ENCODE peak calls at places on chromosomes 1 and 21, in four cellular contexts. K is CD8-positive, alpha-beta memory T cell; Z is NCI-H748 treated with DMSO at 0.1 percent for 48 hours; J is MV-4-11. R is an unnamed sample.

GRCh38 chr1:6303397-6304012 is 42.6 kb upstream of the GPR153 start:
- DNase-seq in Z (no peak), K (no peak), J (no peak), R (no peak)

GRCh38 chr1:173062156-173062938 is 11.6 kb upstream of the TNFSF18 start:
- DNase-seq in K (no peak), Z (no peak), J (peak; percentile 15), R (no peak)

GRCh38 chr1:39900662-39901485 is 843 bp downstream of the MYCL start:
- DNase-seq in J (no peak), Z (peak; percentile 80), K (no peak), R (peak; percentile 7)

GRCh38 chr21:37675202-37675801 is 241.0 kb downstream of the KCNJ6 start:
- DNase-seq in Z (peak; percentile 19), K (peak; percentile 14), J (no peak), R (peak; percentile 42)

GRCh38 chr1:41980872-41981653 is 62.3 kb upstream of the HIVEP3 start:
- DNase-seq in Z (no peak), K (no peak), J (no peak), R (no peak)

GRCh38 chr1:1433804-1434130 is 1.7 kb upstream of the VWA1 start:
- DNase-seq in J (peak; percentile 24), Z (no peak), K (no peak), R (no peak)

GRCh38 chr1:151718666-151719065 is 2.1 kb upstream of the CELF3 start:
- DNase-seq in J (no peak), K (no peak), Z (no peak), R (no peak)

GRCh38 chr1:174021611-174022079 is 512 bp downstream of the RC3H1 start:
- DNase-seq in J (peak; percentile 18), Z (peak; percentile 53), K (peak; percentile 24), R (no peak)

GRCh38 chr1:89907669-89908293 is 86.9 kb downstream of the LRRC8D start:
- DNase-seq in J (peak; percentile 11), Z (no peak), K (no peak), R (no peak)

GRCh38 chr1:184150776-184151531 is 99.4 kb downstream of the TSEN15 start:
- DNase-seq in J (no peak), Z (no peak), K (no peak), R (no peak)

GRCh38 chr1:203346755-203347102 is 4.2 kb downstream of the FMOD start:
- DNase-seq in Z (no peak), K (no peak), J (no peak), R (no peak)

GRCh38 chr1:55047611-55048010 is 8.3 kb downstream of the PCSK9 start:
- DNase-seq in Z (no peak), J (no peak), K (no peak), R (no peak)

GRCh38 chr1:157968951-157969350 is 24.5 kb upstream of the KIRREL1 start:
- DNase-seq in K (no peak), J (no peak), Z (no peak), R (no peak)

GRCh38 chr1:199723557-199723956 is 304.0 kb upstream of the NR5A2 start:
- DNase-seq in K (no peak), Z (no peak), J (no peak), R (no peak)

GRCh38 chr1:42736152-42736551 is 3.9 kb downstream of the CLDN19 start:
- DNase-seq in K (no peak), Z (no peak), J (peak; percentile 25), R (no peak)

GRCh38 chr21:16343776-16344175 is 614.0 kb downstream of the USP25 start:
- DNase-seq in K (no peak), Z (no peak), J (no peak), R (no peak)